ENCODE peak calls at places on chromosomes 16 and 17, in ten cellular contexts. C is ovary; J is fibroblast of the conjunctiva; E is GDM1; Q is GM12891; G is Caco-2; N is left ventricle myocardium inferior; F is substantia nigra; U is CD8-positive, alpha-beta T cell; A is effector memory CD8-positive, alpha-beta T cell. R is an unnamed sample.

GRCh38 chr17:40016692-40017000 is 1.4 kb downstream of the CSF3 start:
- DNase-seq in U (no peak), G (no peak), F (no peak), A (no peak), C (no peak), J (no peak), Q (no peak), N (no peak), E (no peak), R (no peak)

GRCh38 chr16:84356591-84357116 is 11.7 kb upstream of the ATP2C2 start:
- DNase-seq in A (no peak), C (no peak), U (no peak), Q (no peak), E (no peak), F (peak), G (peak), N (no peak), J (no peak), R (no peak)

GRCh38 chr17:72121164-72122001 is 563 bp downstream of the SOX9 start:
- DNase-seq in G (peak), E (no peak), J (no peak), Q (no peak), C (no peak), N (peak), F (peak), U (no peak), A (no peak), R (no peak)

GRCh38 chr16:84455031-84455430 is 49.4 kb downstream of the MEAK7 start:
- DNase-seq in E (no peak), G (no peak), F (no peak), A (no peak), U (no peak), J (no peak), C (no peak), N (no peak), Q (no peak), R (no peak)

GRCh38 chr17:79993390-79994221 is 42.1 kb downstream of the TBC1D16 start:
- DNase-seq in J (peak), Q (no peak), C (peak), G (peak), A (no peak), F (no peak), E (no peak), U (peak), N (peak), R (no peak)

GRCh38 chr17:37447641-37448040 is 41.0 kb downstream of the TADA2A start:
- DNase-seq in E (no peak), C (no peak), F (no peak), J (no peak), A (no peak), U (no peak), N (no peak), G (no peak), Q (no peak), R (no peak)

GRCh38 chr16:1972490-1972877 is 631 bp downstream of the TBL3 start:
- DNase-seq in C (no peak), E (no peak), G (no peak), Q (no peak), U (no peak), N (no peak), F (no peak), A (no peak), J (no peak), R (no peak)

GRCh38 chr17:61284174-61284573 is 115.5 kb upstream of the TBX2 start:
- DNase-seq in U (no peak), Q (no peak), C (no peak), E (no peak), G (no peak), F (no peak), J (no peak), A (no peak), N (no peak), R (no peak)

GRCh38 chr17:39774043-39774442 is 36.3 kb downstream of the GRB7 start:
- DNase-seq in U (no peak), C (no peak), G (no peak), E (no peak), A (no peak), F (no peak), J (no peak), N (no peak), Q (no peak), R (no peak)

GRCh38 chr16:66427871-66428681 is 981 bp downstream of the BEAN1 start:
- DNase-seq in C (no peak), A (no peak), N (no peak), Q (no peak), F (no peak), E (no peak), G (no peak), J (no peak), U (no peak), R (no peak)

GRCh38 chr16:6068063-6068462 is 970.5 kb upstream of the EEF2KMT start:
- DNase-seq in G (no peak), N (no peak), Q (no peak), E (no peak), U (no peak), A (no peak), C (no peak), F (no peak), J (no peak), R (no peak)

GRCh38 chr16:50102046-50102756 is 36.4 kb downstream of the HEATR3 start:
- DNase-seq in E (no peak), A (no peak), J (peak), F (no peak), G (no peak), U (no peak), Q (no peak), N (no peak), C (no peak), R (no peak)

GRCh38 chr17:74163271-74163821 is 40.1 kb upstream of the RPL38 start:
- DNase-seq in A (no peak), J (no peak), E (no peak), U (no peak), C (no peak), Q (no peak), N (no peak), F (no peak), G (peak), R (no peak)

GRCh38 chr17:74410001-74410443 is 21.9 kb upstream of the GPRC5C start:
- DNase-seq in F (no peak), A (no peak), J (no peak), U (no peak), N (no peak), Q (no peak), E (peak), G (no peak), C (no peak), R (peak)

GRCh38 chr17:71184716-71185115 is 936.1 kb upstream of the SOX9 start:
- DNase-seq in A (no peak), E (no peak), U (no peak), Q (no peak), J (no peak), C (no peak), F (no peak), G (no peak), N (no peak), R (no peak)

GRCh38 chr17:30920282-30920681 is 1.5 kb upstream of the ADAP2 start:
- DNase-seq in G (no peak), C (no peak), Q (no peak), J (no peak), U (no peak), F (no peak), E (no peak), A (no peak), N (peak), R (no peak)

GRCh38 chr17:39352511-39352910 is 48.9 kb downstream of the FBXL20 start:
- DNase-seq in U (no peak), C (no peak), J (no peak), A (no peak), F (no peak), E (no peak), N (no peak), G (no peak), Q (no peak), R (no peak)

GRCh38 chr17:37043201-37043600 is 94.4 kb downstream of the AATF start:
- DNase-seq in F (no peak), U (no peak), Q (no peak), G (no peak), E (no peak), A (no peak), C (no peak), J (no peak), N (no peak), R (no peak)

GRCh38 chr17:8745586-8746500 is 1.2 kb upstream of the CCDC42 start:
- DNase-seq in A (peak), J (peak), F (peak), G (no peak), C (peak), N (peak), U (peak), E (peak), Q (peak), R (peak)

GRCh38 chr17:39114744-39115534 is 36.5 kb downstream of the PLXDC1 start:
- DNase-seq in C (no peak), F (no peak), A (no peak), N (no peak), G (no peak), J (peak), E (no peak), U (no peak), Q (no peak), R (no peak)